ENCODE peak calls at places on chromosomes 11 and 22, in ten cellular contexts. K, E, G, B, F, D, S, C, I and X are unnamed samples.

GRCh38 chr22:17985606-17986005 is 38.8 kb downstream of the MICAL3 start:
- DNase-seq in E (no peak), S (no peak), D (no peak), I (no peak), G (no peak), F (no peak), K (no peak), B (no peak), C (no peak), X (no peak)

GRCh38 chr22:24129980-24130379 is 51.3 kb upstream of the SUSD2 start:
- DNase-seq in E (no peak), D (no peak), F (no peak), C (no peak), I (no peak), S (no peak), G (no peak), K (no peak), B (no peak), X (no peak)

GRCh38 chr11:45083544-45084087 is 62.8 kb upstream of the PRDM11 start:
- DNase-seq in G (no peak), F (no peak), E (no peak), D (no peak), C (no peak), K (peak), B (no peak), S (no peak), I (no peak), X (no peak)

GRCh38 chr11:102620858-102621561 is 4.1 kb downstream of the MMP20 start:
- DNase-seq in B (no peak), C (no peak), S (no peak), E (no peak), I (no peak), K (no peak), G (no peak), F (no peak), D (peak), X (no peak)

GRCh38 chr11:69014084-69014935 is 1.3 kb upstream of the MRGPRF start:
- DNase-seq in E (no peak), S (no peak), D (peak), F (peak), G (peak), C (no peak), B (no peak), I (peak), K (no peak), X (no peak)

GRCh38 chr11:123314972-123315371 is 115.1 kb upstream of the GRAMD1B start:
- DNase-seq in B (no peak), I (no peak), S (no peak), G (no peak), D (no peak), E (no peak), K (no peak), C (no peak), F (no peak), X (no peak)

GRCh38 chr11:31816467-31817053 is 5.4 kb upstream of the PAX6 start:
- DNase-seq in B (no peak), E (no peak), I (no peak), C (no peak), K (peak), S (no peak), G (no peak), F (no peak), D (no peak), X (no peak)

GRCh38 chr11:122108192-122108799 is 7.7 kb downstream of the BLID start:
- DNase-seq in K (peak), C (no peak), G (no peak), F (no peak), B (no peak), D (no peak), E (peak), I (no peak), S (no peak), X (peak)

GRCh38 chr11:126307706-126308105 is 3.8 kb downstream of the DCPS start:
- DNase-seq in C (peak), K (peak), I (no peak), B (no peak), G (no peak), F (no peak), S (no peak), D (no peak), E (peak), X (peak)

GRCh38 chr11:131665344-131665968 is 295.0 kb downstream of the NTM start:
- DNase-seq in G (no peak), D (no peak), S (no peak), C (no peak), K (no peak), I (no peak), B (no peak), E (no peak), F (no peak), X (no peak)

GRCh38 chr11:70504246-70505020 is 106.1 kb downstream of the CTTN start:
- DNase-seq in G (peak), K (no peak), S (no peak), D (no peak), C (no peak), F (no peak), I (no peak), E (no peak), B (no peak), X (no peak)